ENCODE peak calls at places on chromosomes 5 and 9, in four cellular contexts. C is spleen, F is adrenal gland, G is ovary. Z is an unnamed sample.

GRCh38 chr9:97710356-97711222 is 13.4 kb upstream of the XPA start:
- DNase-seq in F (peak; percentile 43), G (peak; percentile 30), C (no peak), Z (peak; percentile 87)

GRCh38 chr5:160507181-160507811 is 85.6 kb downstream of the PTTG1 start:
- DNase-seq in F (no peak), G (no peak), C (no peak), Z (peak; percentile 30)

GRCh38 chr5:54547711-54548250 is 30.2 kb downstream of the SNX18 start:
- DNase-seq in G (peak; percentile 63), F (peak; percentile 56), C (no peak), Z (no peak)

GRCh38 chr9:125659201-125659840 is 47.7 kb downstream of the MAPKAP1 start:
- DNase-seq in C (no peak), G (no peak), F (no peak), Z (no peak)

GRCh38 chr5:82244854-82245635 is 33.1 kb downstream of the RPS23 start:
- DNase-seq in C (no peak), F (no peak), G (no peak), Z (no peak)

GRCh38 chr5:137095597-137095996 is 403.5 kb downstream of the SPOCK1 start:
- DNase-seq in C (no peak), G (no peak), F (no peak), Z (no peak)

GRCh38 chr9:93949694-93950449 is 5.3 kb downstream of the BARX1 start:
- DNase-seq in G (no peak), C (no peak), F (no peak), Z (peak; percentile 87)

GRCh38 chr9:14389622-14390021 is 75.7 kb upstream of the NFIB start:
- DNase-seq in C (no peak), G (no peak), F (no peak), Z (no peak)

GRCh38 chr5:178580556-178580955 is 9.6 kb downstream of the COL23A1 start:
- DNase-seq in F (no peak), C (no peak), G (no peak), Z (no peak)

GRCh38 chr5:96718635-96719077 is 56.5 kb downstream of the CAST start:
- DNase-seq in C (no peak), G (peak; percentile 57), F (no peak), Z (no peak)

DNA sequence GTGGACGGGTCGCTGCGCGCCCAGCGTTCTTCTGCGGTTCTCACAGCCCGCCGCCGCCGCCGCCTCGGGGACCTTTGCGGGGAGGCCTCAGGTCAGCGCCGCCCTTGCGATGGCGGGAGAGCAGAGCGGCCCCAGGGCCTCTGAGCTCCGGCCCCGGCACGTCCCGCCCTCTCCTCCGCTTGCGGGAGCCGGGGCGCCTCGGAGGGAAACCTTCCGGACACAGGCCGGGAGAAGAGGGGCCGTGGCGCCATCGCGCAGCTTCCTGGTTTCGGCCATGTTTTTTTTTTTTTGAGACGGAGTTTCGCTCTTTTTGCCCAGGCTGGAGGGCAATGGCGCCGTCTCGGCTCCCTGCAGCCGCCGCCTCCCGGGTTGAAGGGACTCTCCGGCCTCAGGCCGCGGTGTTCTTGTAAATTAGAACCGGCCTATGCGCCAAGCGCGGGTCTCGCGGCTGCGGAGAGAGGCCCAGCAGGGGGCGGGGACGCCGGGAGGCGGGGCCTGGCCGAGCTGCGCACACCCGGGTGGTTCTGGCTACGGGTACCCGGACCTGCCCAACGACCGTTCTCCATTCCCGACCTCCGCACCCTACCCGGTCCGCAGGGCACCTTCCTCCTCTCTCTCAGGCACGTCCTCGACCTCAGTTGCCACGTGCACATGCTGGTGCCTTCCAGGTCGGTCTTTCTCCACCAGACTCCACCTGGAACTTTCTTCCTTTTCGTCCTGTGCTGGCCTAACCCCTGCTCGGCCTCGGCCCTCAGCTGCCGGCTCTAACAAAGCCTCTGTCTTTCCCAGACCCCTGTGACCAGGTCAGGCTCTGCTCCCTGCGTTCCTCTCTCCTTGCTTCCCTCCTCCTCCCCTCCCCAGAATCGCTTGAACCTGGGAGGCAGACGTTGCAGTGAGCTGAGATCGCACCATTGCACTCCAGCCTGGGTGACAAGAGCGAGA is 28.8 kb upstream of the MGAT1 start:
- DNase-seq in G (peak; percentile 89), F (peak; percentile 87), C (peak; percentile 97), Z (peak; percentile 38)
- TF ChIP-seq POLR2A in G (peak; percentile 79), F (peak; percentile 25), C (no peak), Z (peak; percentile 52)

GRCh38 chr9:124347968-124348358 is 67.3 kb downstream of the PSMB7 start:
- DNase-seq in C (peak; percentile 43), F (no peak), G (no peak), Z (no peak)

GRCh38 chr9:124345063-124345462 is 70.2 kb downstream of the PSMB7 start:
- DNase-seq in F (no peak), C (peak; percentile 73), G (no peak), Z (no peak)

GRCh38 chr9:124345751-124346281 is 69.4 kb downstream of the PSMB7 start:
- DNase-seq in C (peak; percentile 45), G (no peak), F (no peak), Z (no peak)

GRCh38 chr9:124347206-124347967 is 67.9 kb downstream of the PSMB7 start:
- DNase-seq in G (no peak), F (no peak), C (peak; percentile 53), Z (no peak)

GRCh38 chr9:124346347-124347163 is 68.7 kb downstream of the PSMB7 start:
- DNase-seq in C (peak; percentile 71), G (no peak), F (no peak), Z (no peak)
- TF ChIP-seq POLR2A in C (no peak), G (no peak), F (no peak), Z (no peak)

DNA sequence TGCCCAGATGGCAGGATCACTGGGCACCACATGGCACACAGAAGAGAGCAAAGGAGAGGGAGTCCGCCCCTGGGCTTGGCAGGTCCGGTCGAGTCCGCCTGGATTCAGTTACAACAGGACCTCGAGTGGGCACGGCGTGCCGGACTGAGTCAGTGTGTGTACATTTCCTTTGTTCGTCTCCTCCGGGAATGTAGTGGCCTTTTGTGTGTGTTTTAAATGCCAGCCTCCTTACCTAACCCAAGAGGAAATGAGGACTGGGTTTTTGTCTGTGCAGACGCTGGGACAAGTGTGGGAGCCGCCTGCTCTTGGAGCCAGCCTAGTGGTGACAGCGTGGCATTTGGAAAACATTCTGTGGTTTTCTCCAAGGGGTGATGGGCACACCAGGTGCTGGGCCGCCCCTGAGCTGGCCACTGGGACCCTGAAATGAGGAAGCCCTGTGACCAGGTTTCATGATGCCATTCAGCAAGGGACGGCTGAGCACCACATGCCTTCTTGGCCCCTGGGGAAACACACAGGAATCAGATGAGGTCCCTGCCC is 9.6 kb downstream of the NEK6 start:
- DNase-seq in C (peak; percentile 81), F (no peak), G (no peak), Z (peak; percentile 95)
- TF ChIP-seq POLR2A in C (no peak), F (no peak), G (no peak), Z (peak; percentile 19)

GRCh38 chr9:127444921-127445850 is 6.0 kb downstream of the RPL12 start:
- DNase-seq in F (no peak), G (no peak), C (no peak), Z (no peak)
- TF ChIP-seq POLR2A in F (no peak), G (no peak), C (no peak), Z (peak; percentile 31)

GRCh38 chr5:134127988-134128647 is 13.6 kb downstream of the TCF7 start:
- DNase-seq in G (peak; percentile 11), F (no peak), C (peak; percentile 71), Z (no peak)
- TF ChIP-seq POLR2A in G (no peak), F (no peak), C (no peak), Z (no peak)

GRCh38 chr9:68704804-68705635 is at the start of gene PIP5K1B:
- DNase-seq in F (peak; percentile 78), C (peak; percentile 96), G (no peak), Z (no peak)
- TF ChIP-seq POLR2A in F (peak; percentile 58), C (no peak), G (no peak), Z (no peak)

GRCh38 chr5:181255836-181256578 is 4.9 kb downstream of the TRIM52 start:
- DNase-seq in F (no peak), G (no peak), C (peak; percentile 37), Z (no peak)
- TF ChIP-seq POLR2A in F (no peak), G (no peak), C (no peak), Z (no peak)

GRCh38 chr5:870973-871372 is 20.2 kb upstream of the ZDHHC11 start:
- DNase-seq in G (no peak), F (no peak), C (no peak), Z (no peak)
- TF ChIP-seq POLR2A in G (no peak), F (no peak), C (no peak), Z (no peak)

Z was measured in H54.